ENCODE peak calls at places on chromosomes 11 and 22, in four cellular contexts. E is heart right ventricle, J is GM23248, B is pancreas. V is an unnamed sample. For H3K9me3, the result is how much of the 10 kb centered on the place peaks cover.

GRCh38 chr11:92861641-92862040 is 107.8 kb upstream of the MTNR1B start:
- DNase-seq in B (no peak), E (no peak), J (no peak), V (no peak)

GRCh38 chr11:9747816-9748215 is 83.9 kb downstream of the SWAP70 start:
- DNase-seq in E (no peak), B (no peak), J (no peak), V (no peak)

GRCh38 chr22:38937541-38937940 is 19.9 kb upstream of the APOBEC3A start:
- DNase-seq in B (no peak), J (no peak), E (no peak), V (no peak)

GRCh38 chr22:24156146-24156914 is 25.0 kb upstream of the SUSD2 start:
- DNase-seq in B (peak), J (peak), E (no peak), V (no peak)

GRCh38 chr11:33303541-33303940 is 46.4 kb downstream of the HIPK3 start:
- DNase-seq in J (no peak), E (no peak), B (no peak), V (no peak)

GRCh38 chr11:132405728-132406127 is 1035.3 kb downstream of the NTM start:
- DNase-seq in E (no peak), J (peak), B (no peak), V (no peak)

GRCh38 chr11:128915148-128915519 is 24.0 kb downstream of the KCNJ5 start:
- DNase-seq in B (no peak), E (no peak), J (no peak), V (no peak)

GRCh38 chr11:83641511-83641910 is 355.3 kb upstream of the CCDC90B start:
- DNase-seq in E (peak), B (no peak), J (peak), V (peak)

GRCh38 chr11:121721961-121722360 is 269.2 kb upstream of the SORL1-AS1 start:
- DNase-seq in E (no peak), J (no peak), B (no peak), V (no peak)

GRCh38 chr11:65611028-65611757 is 2.8 kb downstream of the MAP3K11 start:
- DNase-seq in B (no peak), E (peak), J (no peak), V (no peak)

GRCh38 chr11:47992959-47993820 is 12.8 kb downstream of the PTPRJ start:
- DNase-seq in E (no peak), J (peak), B (no peak), V (no peak)

GRCh38 chr11:121608545-121609098 is 155.9 kb upstream of the SORL1-AS1 start:
- DNase-seq in E (no peak), J (no peak), B (no peak), V (no peak)

GRCh38 chr11:18726040-18726439 is at the start of gene IGSF22:
- DNase-seq in B (no peak), J (no peak), E (no peak), V (no peak)

GRCh38 chr11:6209801-6210200 is 4.4 kb downstream of the C11orf42 start:
- DNase-seq in B (no peak), E (no peak), J (no peak), V (no peak)

GRCh38 chr11:58495906-58496305 is 12.0 kb downstream of the OR5B21 start:
- DNase-seq in E (no peak), J (no peak), B (no peak), V (no peak)

GRCh38 chr11:12324585-12324984 is 52.8 kb upstream of the PARVA start:
- DNase-seq in E (no peak), J (no peak), B (no peak), V (no peak)

GRCh38 chr11:18776324-18776723 is 15.3 kb downstream of the PTPN5 start:
- DNase-seq in J (no peak), E (no peak), B (no peak), V (no peak)

GRCh38 chr11:50174189-50174588 is 141.5 kb downstream of the OR4C45 start:
- DNase-seq in B (no peak), J (peak), E (no peak), V (no peak)

GRCh38 chr22:25327018-25327755 is 107.7 kb downstream of the CRYBB2 start:
- DNase-seq in E (no peak), B (no peak), J (no peak), V (no peak)

GRCh38 chr11:99069831-99070444 is 49.2 kb downstream of the CNTN5 start:
- DNase-seq in B (peak), E (no peak), J (no peak), V (no peak)

GRCh38 chr11:114953039-114953438 is 274.7 kb downstream of the NXPE2 start:
- DNase-seq in J (no peak), E (no peak), B (no peak), V (no peak)

GRCh38 chr11:32775908-32776307 is 18.6 kb downstream of the CCDC73 start:
- DNase-seq in B (no peak), E (no peak), J (no peak), V (no peak)

GRCh38 chr11:15911377-15912044 is 444.8 kb downstream of the SOX6 start:
- DNase-seq in B (no peak), E (peak), J (no peak), V (peak)

GRCh38 chr22:21699643-21700042 is 33.8 kb downstream of the PPIL2 start:
- DNase-seq in J (no peak), B (no peak), E (no peak), V (no peak)

GRCh38 chr11:72840780-72841179 is 26.6 kb downstream of the ATG16L2 start:
- DNase-seq in J (peak), B (no peak), E (no peak), V (no peak)

GRCh38 chr11:15816270-15816871 is 540.0 kb downstream of the SOX6 start:
- DNase-seq in E (peak), J (peak), B (no peak), V (peak)

GRCh38 chr11:116072133-116072532 is 567.9 kb upstream of the CADM1 start:
- DNase-seq in E (no peak), B (no peak), J (no peak), V (no peak)

GRCh38 chr11:126378763-126379162 is 23.3 kb downstream of the ST3GAL4 start:
- DNase-seq in J (no peak), E (peak), B (no peak), V (no peak)

GRCh38 chr11:75334976-75335375 is 16.5 kb downstream of the ARRB1 start:
- DNase-seq in B (no peak), J (no peak), E (no peak), V (no peak)

GRCh38 chr11:30120045-30120589 is 103.3 kb upstream of the KCNA4 start:
- DNase-seq in J (no peak), B (no peak), E (no peak), V (no peak)

GRCh38 chr11:77968337-77968736 is 26.1 kb downstream of the INTS4 start:
- DNase-seq in E (no peak), B (no peak), J (no peak), V (no peak)

GRCh38 chr22:44920183-44920582 is 89.6 kb downstream of the PHF21B start:
- DNase-seq in E (no peak), J (no peak), B (peak), V (no peak)

GRCh38 chr22:42608481-42609361 is 6.0 kb downstream of the POLDIP3 start:
- DNase-seq in E (no peak), J (peak), B (no peak), V (no peak)

GRCh38 chr22:19358703-19359553 is 67.4 kb upstream of the CLTCL1 start:
- DNase-seq in B (no peak), J (no peak), E (no peak), V (no peak)

GRCh38 chr11:12174145-12175143 is 64.1 kb downstream of the MICAL2 start:
- DNase-seq in B (no peak), E (no peak), J (peak), V (no peak)

GRCh38 chr22:32355760-32356159 is 1.9 kb upstream of the RFPL3 start:
- DNase-seq in J (no peak), E (no peak), B (no peak), V (no peak)

GRCh38 chr11:88352139-88352538 is 14.6 kb upstream of the CTSC start:
- DNase-seq in J (peak), E (no peak), B (no peak), V (no peak)

GRCh38 chr11:19187101-19187500 is 14.7 kb downstream of the CSRP3 start:
- DNase-seq in J (peak), E (no peak), B (no peak), V (no peak)

GRCh38 chr11:68202165-68202564 is 10.9 kb downstream of the KMT5B start:
- DNase-seq in E (no peak), J (no peak), B (no peak), V (no peak)

GRCh38 chr11:68204402-68204801 is 8.7 kb downstream of the KMT5B start:
- DNase-seq in J (no peak), B (no peak), E (no peak), V (no peak)

GRCh38 chr11:68196219-68196618 is 16.9 kb downstream of the KMT5B start:
- DNase-seq in J (no peak), B (no peak), E (no peak), V (no peak)

GRCh38 chr11:68199295-68199987 is 13.7 kb downstream of the KMT5B start:
- DNase-seq in J (no peak), B (no peak), E (no peak), V (no peak)

GRCh38 chr11:68200639-68201038 is 12.5 kb downstream of the KMT5B start:
- DNase-seq in J (peak), E (no peak), B (no peak), V (no peak)
- H3K9me3 ChIP-seq in J (under half), E (under half), B (under half), V (under half)

GRCh38 chr11:45806937-45807791 is 2.2 kb downstream of the SLC35C1 start:
- DNase-seq in E (no peak), J (no peak), B (no peak), V (no peak)
- H3K4me3 ChIP-seq in E (no peak), J (peak), B (no peak), V (peak)

GRCh38 chr11:70230840-70231710 is 28.0 kb downstream of the FADD start:
- DNase-seq in B (no peak), E (no peak), J (no peak), V (no peak)
- H3K27ac ChIP-seq in B (no peak), E (no peak), J (no peak), V (peak)

GRCh38 chr11:95299078-95299611 is 68.1 kb upstream of the SESN3 start:
- DNase-seq in E (no peak), J (peak), B (no peak), V (no peak)
- H3K9me3 ChIP-seq in E (under half), J (under half), B (under half), V (under half)

DNA sequence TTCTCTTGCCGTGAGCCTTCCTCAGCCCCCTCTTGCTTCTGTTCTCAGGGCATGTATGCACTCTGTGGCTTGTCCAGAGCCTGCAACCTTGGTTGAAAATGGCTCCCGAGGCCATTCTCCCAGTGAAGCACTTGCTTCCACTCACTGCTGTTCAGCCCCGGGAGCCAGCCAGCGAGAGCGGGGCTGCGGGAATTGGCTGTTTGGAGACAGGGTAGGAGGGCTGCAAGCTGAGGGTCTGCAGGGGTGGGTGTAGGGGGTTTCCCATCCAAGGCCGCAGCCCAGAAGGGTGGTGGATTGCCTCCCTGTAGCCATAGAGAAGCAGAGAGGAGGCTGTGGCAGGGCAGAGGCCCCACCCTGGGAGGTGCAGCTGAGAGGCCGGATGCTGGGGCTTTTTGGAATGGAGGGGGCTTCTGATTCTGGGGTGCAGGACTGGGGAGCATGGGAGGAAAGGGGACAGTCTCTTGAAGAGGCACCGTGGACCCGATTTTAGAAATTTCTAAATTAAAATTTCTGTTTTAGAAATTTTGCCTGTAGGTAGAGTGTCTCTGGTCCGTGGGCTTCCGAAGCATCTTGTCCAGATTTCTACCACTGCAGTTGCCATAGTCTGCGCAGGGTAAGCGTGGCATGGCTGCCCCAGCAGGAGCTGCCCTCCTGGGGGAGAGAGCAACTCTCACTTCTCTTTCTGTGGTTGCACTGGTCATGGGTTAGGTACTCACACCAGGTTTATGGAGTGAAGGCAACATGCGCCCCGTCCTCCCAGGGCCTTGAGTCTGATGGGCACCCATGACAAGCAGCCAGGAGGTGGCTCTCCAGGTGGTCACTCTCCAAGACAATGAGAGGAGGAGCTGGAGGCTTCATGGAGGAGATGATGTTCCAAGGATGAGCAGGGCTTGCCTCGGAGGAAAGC is 100.2 kb downstream of the TBC1D22A start:
- DNase-seq in J (no peak), B (no peak), E (no peak), V (no peak)
- H3K4me3 ChIP-seq in J (no peak), B (no peak), E (no peak), V (no peak)

DNA sequence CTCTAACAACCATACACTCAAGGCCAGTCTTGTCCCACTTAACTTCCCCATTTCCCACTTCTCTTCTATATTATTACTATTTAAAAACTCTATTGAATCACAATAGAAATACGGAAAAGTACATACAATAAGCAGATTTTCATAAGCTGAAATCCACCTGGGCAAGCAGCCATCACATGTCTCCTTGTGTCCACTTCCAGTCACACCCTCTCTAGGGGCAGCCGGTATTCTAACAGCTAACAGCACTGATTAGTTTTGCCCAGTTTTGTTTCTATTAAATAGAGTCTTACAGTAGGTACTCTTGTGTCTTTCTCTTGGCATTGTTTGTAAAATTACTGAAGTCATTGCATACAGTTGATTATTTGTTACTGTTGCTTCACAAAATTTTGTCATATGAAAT is 37.8 kb downstream of the PPP6R3 start:
- DNase-seq in J (no peak), B (no peak), E (peak), V (no peak)
- H3K27ac ChIP-seq in J (no peak), B (no peak), E (no peak), V (no peak)

GRCh38 chr22:35894464-35894878 is 134.2 kb downstream of the RBFOX2 start:
- DNase-seq in B (no peak), E (peak), J (no peak), V (no peak)
- H3K9me3 ChIP-seq in B (under half), E (under half), J (under half), V (under half)